ENCODE peak calls at places on chromosomes 7 and 10, in ten cellular contexts. Q, B, Y, D, M, X, A, N, H and O are unnamed samples.

GRCh38 chr7:37427276-37427940 is 21.3 kb downstream of the ELMO1 start:
- DNase-seq in N (no peak), A (no peak), D (no peak), H (no peak), Q (no peak), B (no peak), M (no peak), X (no peak), Y (no peak), O (no peak)

GRCh38 chr7:1090236-1090635 is 2.3 kb downstream of the GPER1 start:
- DNase-seq in X (no peak), A (no peak), N (no peak), B (no peak), Y (no peak), M (no peak), Q (no peak), D (no peak), H (no peak), O (no peak)

GRCh38 chr10:116848032-116848911 is 1.0 kb upstream of the ENO4 start:
- DNase-seq in A (no peak), N (no peak), D (peak; percentile 61), M (no peak), B (no peak), Y (no peak), H (no peak), X (no peak), Q (no peak), O (no peak)

GRCh38 chr7:46032936-46033335 is 111.9 kb upstream of the IGFBP3 start:
- DNase-seq in H (no peak), A (no peak), X (peak; percentile 12), Q (no peak), B (no peak), N (no peak), M (no peak), Y (peak; percentile 53), D (peak; percentile 66), O (no peak)

GRCh38 chr10:107671968-107672367 is 507.5 kb upstream of the SORCS1 start:
- DNase-seq in Y (no peak), M (no peak), Q (no peak), N (no peak), A (no peak), D (no peak), B (no peak), X (no peak), H (no peak), O (no peak)

GRCh38 chr7:32155712-32156111 is 85.5 kb upstream of the PDE1C start:
- DNase-seq in A (no peak), B (no peak), Y (no peak), Q (no peak), N (no peak), M (peak; percentile 31), D (no peak), X (no peak), H (no peak), O (no peak)

GRCh38 chr10:12549297-12549696 is 199.9 kb downstream of the CAMK1D start:
- DNase-seq in B (no peak), N (no peak), M (no peak), H (no peak), D (no peak), A (no peak), Y (no peak), X (no peak), Q (no peak), O (no peak)

GRCh38 chr7:24743471-24743870 is 13.8 kb downstream of the GSDME start:
- DNase-seq in X (no peak), M (no peak), A (no peak), B (no peak), D (no peak), H (no peak), Y (no peak), N (no peak), Q (no peak), O (no peak)

GRCh38 chr10:102120142-102120986 is at the start of gene LDB1:
- DNase-seq in N (peak; percentile 53), A (peak; percentile 73), X (peak; percentile 91), M (peak; percentile 92), Y (peak; percentile 86), D (peak; percentile 77), H (peak; percentile 78), Q (peak; percentile 78), B (peak; percentile 92), O (no peak)

GRCh38 chr10:102123223-102123622 is 3.1 kb upstream of the LDB1 start:
- DNase-seq in N (no peak), A (no peak), X (no peak), D (no peak), Y (no peak), H (no peak), B (no peak), M (no peak), Q (no peak), O (no peak)

GRCh38 chr10:102120987-102121738 is 995 bp upstream of the LDB1 start:
- DNase-seq in A (no peak), B (peak; percentile 74), D (no peak), M (peak; percentile 96), Q (peak; percentile 52), Y (peak; percentile 95), X (peak; percentile 96), H (peak; percentile 49), N (peak; percentile 84), O (no peak)

GRCh38 chr10:102122450-102122849 is 2.3 kb upstream of the LDB1 start:
- DNase-seq in H (no peak), A (no peak), Y (no peak), X (no peak), D (no peak), B (no peak), N (no peak), Q (no peak), M (no peak), O (no peak)

DNA sequence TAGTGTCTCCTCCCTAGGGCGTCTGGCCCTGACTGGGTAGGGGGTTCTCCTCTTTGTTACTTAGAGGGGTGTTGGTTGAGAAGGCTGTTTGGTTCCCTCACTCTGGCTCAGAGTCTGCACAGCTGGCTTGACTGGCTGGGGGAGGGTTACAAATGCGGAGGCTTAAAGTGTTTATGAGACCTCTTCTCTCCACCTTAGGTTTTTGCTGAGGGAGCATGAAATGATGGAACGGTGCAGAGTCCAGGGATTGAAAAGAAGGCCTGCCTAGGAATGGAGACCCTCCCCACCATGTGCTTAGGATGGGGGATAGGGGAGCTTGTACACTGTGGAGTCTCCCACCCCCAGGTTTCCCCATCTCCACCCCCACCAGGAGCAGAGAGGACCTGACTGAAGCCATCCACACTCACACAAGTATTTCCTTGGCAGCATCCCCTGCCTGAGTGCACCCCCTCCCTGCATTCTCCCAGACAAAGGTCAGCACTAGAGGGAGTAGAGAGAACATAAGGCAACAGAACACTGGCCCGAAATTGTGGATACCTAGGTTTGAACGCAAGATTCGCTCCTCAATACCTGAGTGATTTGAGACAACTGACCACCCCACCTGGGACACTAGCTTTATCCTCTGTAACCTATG is 1.7 kb upstream of the LDB1 start:
- DNase-seq in M (peak; percentile 77), B (peak; percentile 51), Y (peak; percentile 78), N (peak; percentile 58), H (peak; percentile 59), X (peak; percentile 75), Q (no peak), A (no peak), D (no peak), O (no peak)
- TF ChIP-seq CTCF in M (peak; percentile 6), B (peak; percentile 41), Y (peak; percentile 38), N (peak; percentile 62), H (no peak), X (peak; percentile 61), Q (no peak), A (peak; percentile 7), D (no peak), O (peak; percentile 27)

GRCh38 chr7:151091988-151092387 is 5.7 kb downstream of the AGAP3 start:
- DNase-seq in A (no peak), B (no peak), N (no peak), Q (no peak), Y (no peak), D (no peak), X (no peak), M (no peak), H (no peak), O (no peak)

GRCh38 chr7:151094675-151095074 is 8.4 kb downstream of the AGAP3 start:
- DNase-seq in X (no peak), H (no peak), Y (peak; percentile 44), D (no peak), B (no peak), M (no peak), Q (no peak), A (no peak), N (no peak), O (no peak)

GRCh38 chr7:151091431-151091830 is 5.2 kb downstream of the AGAP3 start:
- DNase-seq in N (no peak), Q (no peak), B (no peak), H (peak; percentile 71), Y (peak; percentile 34), A (peak; percentile 54), X (peak; percentile 22), D (no peak), M (no peak), O (no peak)

GRCh38 chr7:151093748-151094147 is 7.5 kb downstream of the AGAP3 start:
- DNase-seq in H (no peak), Q (no peak), A (no peak), M (no peak), Y (no peak), N (no peak), D (no peak), X (no peak), B (no peak), O (no peak)

GRCh38 chr7:151095123-151095797 is 9.0 kb downstream of the AGAP3 start:
- DNase-seq in N (no peak), H (no peak), D (no peak), A (no peak), X (no peak), Y (no peak), M (no peak), B (no peak), Q (no peak), O (no peak)
- TF ChIP-seq CTCF in N (no peak), H (no peak), D (no peak), A (no peak), X (no peak), Y (no peak), M (no peak), B (no peak), Q (no peak), O (no peak)

GRCh38 chr7:41708621-41709358 is 5.9 kb upstream of the INHBA start:
- DNase-seq in X (no peak), N (no peak), A (no peak), Y (no peak), Q (no peak), M (no peak), D (no peak), H (no peak), B (no peak), O (no peak)

GRCh38 chr7:41710838-41711237 is 7.9 kb upstream of the INHBA start:
- DNase-seq in Y (no peak), H (no peak), B (no peak), M (no peak), A (no peak), N (no peak), Q (no peak), D (no peak), X (no peak), O (no peak)

GRCh38 chr7:41715000-41715399 is 12.1 kb upstream of the INHBA start:
- DNase-seq in B (no peak), Y (no peak), X (no peak), D (no peak), M (no peak), Q (no peak), H (no peak), N (no peak), A (no peak), O (no peak)

GRCh38 chr7:41709621-41710020 is 6.7 kb upstream of the INHBA start:
- DNase-seq in B (no peak), H (no peak), D (peak; percentile 62), M (peak; percentile 80), X (peak; percentile 73), Y (peak; percentile 84), N (peak; percentile 78), A (no peak), Q (no peak), O (peak; percentile 59)

DNA sequence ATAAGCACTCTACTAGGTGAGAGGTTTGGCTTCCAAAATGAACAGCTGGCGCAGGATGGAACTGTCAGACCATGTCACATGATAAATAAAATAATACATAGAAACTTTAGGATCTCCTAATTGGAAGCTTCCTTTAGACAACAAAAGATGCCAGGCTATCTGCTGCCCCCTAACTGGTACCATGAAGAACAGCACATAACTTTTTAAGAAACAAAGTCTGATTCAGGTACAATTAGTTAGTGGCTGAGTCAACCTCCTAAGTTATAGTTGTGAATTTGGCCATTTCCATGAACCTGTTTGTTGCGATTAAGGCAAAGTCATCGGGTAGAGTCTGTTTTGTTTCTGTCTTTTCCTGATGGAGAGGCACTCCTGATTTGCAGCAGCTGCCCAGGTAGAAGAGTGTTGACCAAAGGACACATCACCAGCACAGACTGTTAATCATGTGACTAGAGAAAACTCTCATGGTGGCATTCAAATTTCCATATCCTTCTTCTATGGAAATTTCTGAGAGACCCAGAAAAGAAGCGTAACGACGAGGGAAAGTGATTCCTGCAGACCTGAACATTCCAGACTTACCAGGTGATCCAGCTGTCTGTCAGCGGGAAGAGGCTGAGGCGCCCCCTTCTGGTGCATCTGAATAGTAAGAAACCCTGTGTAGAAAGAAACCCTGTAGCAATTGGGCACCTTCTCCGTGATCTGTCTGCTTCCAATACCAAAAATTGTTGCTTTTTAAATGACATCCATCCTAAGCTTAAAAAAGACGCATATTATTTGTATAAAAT is 8.6 kb upstream of the INHBA start:
- DNase-seq in N (no peak), Q (peak; percentile 33), A (peak; percentile 32), H (peak; percentile 51), Y (no peak), B (peak; percentile 55), X (peak; percentile 54), D (no peak), M (peak; percentile 45), O (no peak)
- TF ChIP-seq CTCF in N (peak; percentile 44), Q (no peak), A (peak; percentile 40), H (peak; percentile 70), Y (peak; percentile 52), B (peak; percentile 47), X (peak; percentile 73), D (peak; percentile 72), M (peak; percentile 57), O (peak; percentile 39)

GRCh38 chr7:116601426-116601825 is 70.6 kb upstream of the MET start:
- DNase-seq in Q (no peak), H (no peak), X (no peak), D (no peak), Y (no peak), N (no peak), B (no peak), A (no peak), M (no peak), O (no peak)

GRCh38 chr7:116598846-116599245 is 73.2 kb upstream of the MET start:
- DNase-seq in X (no peak), A (no peak), D (no peak), B (no peak), Q (no peak), M (no peak), Y (no peak), H (no peak), N (no peak), O (no peak)

GRCh38 chr7:116597384-116597783 is 72.5 kb downstream of the CAV1 start:
- DNase-seq in B (no peak), X (no peak), M (no peak), A (no peak), Y (no peak), D (no peak), H (no peak), Q (no peak), N (no peak), O (no peak)

GRCh38 chr7:116595063-116595462 is 70.2 kb downstream of the CAV1 start:
- DNase-seq in Y (no peak), D (peak; percentile 56), Q (no peak), M (no peak), X (no peak), A (no peak), B (no peak), N (no peak), H (no peak), O (no peak)

GRCh38 chr7:116598278-116598677 is 73.4 kb downstream of the CAV1 start:
- DNase-seq in H (no peak), D (no peak), N (no peak), Q (no peak), M (no peak), B (no peak), X (peak; percentile 30), Y (no peak), A (peak; percentile 47), O (no peak)
- TF ChIP-seq CTCF in H (no peak), D (peak; percentile 25), N (peak; percentile 13), Q (no peak), M (peak; percentile 72), B (peak; percentile 44), X (peak; percentile 61), Y (peak; percentile 56), A (peak; percentile 56), O (peak; percentile 36)